ENCODE peak calls at places on chromosomes 4 and X, in eight cellular contexts. T, Q, L, I, F, D, S and A are unnamed samples.

GRCh38 chrX:132219343-132219768 is at the start of gene RAP2C:
- DNase-seq in S (peak; percentile 72), D (peak; percentile 38), F (peak; percentile 68), L (peak; percentile 76), I (peak; percentile 80), Q (peak; percentile 88), T (peak; percentile 66), A (no peak)

GRCh38 chrX:33726281-33727160 is 405.6 kb downstream of the FAM47A start:
- DNase-seq in I (no peak), Q (peak; percentile 59), D (no peak), F (no peak), T (no peak), S (no peak), L (no peak), A (no peak)

GRCh38 chr4:11628093-11628725 is 199.5 kb upstream of the HS3ST1 start:
- DNase-seq in F (peak; percentile 36), S (no peak), Q (no peak), D (no peak), L (no peak), T (no peak), I (no peak), A (no peak)

GRCh38 chr4:825969-826330 is at the start of gene CPLX1:
- DNase-seq in F (no peak), T (no peak), S (no peak), I (no peak), L (peak; percentile 41), D (no peak), Q (peak; percentile 76), A (no peak)

GRCh38 chr4:77095101-77095826 is 19.5 kb upstream of the CCNI start:
- DNase-seq in I (peak; percentile 64), D (peak; percentile 53), F (peak; percentile 67), Q (peak; percentile 91), L (peak; percentile 66), T (peak; percentile 69), S (peak; percentile 49), A (peak; percentile 40)

GRCh38 chr4:138405934-138406567 is 163.9 kb upstream of the SLC7A11 start:
- DNase-seq in Q (no peak), S (peak; percentile 75), T (peak; percentile 15), L (no peak), F (peak; percentile 77), I (no peak), D (no peak), A (peak; percentile 29)

GRCh38 chrX:119488749-119489148 is 20.5 kb downstream of the SLC25A5 start:
- DNase-seq in F (peak; percentile 65), I (peak; percentile 65), S (peak; percentile 59), T (peak; percentile 34), D (no peak), Q (peak; percentile 75), L (peak; percentile 69), A (no peak)

GRCh38 chr4:24598025-24598424 is 13.7 kb upstream of the DHX15 start:
- DNase-seq in T (no peak), L (peak; percentile 84), D (no peak), F (no peak), S (no peak), Q (no peak), I (no peak), A (no peak)

GRCh38 chr4:94766856-94767255 is 9.1 kb downstream of the BMPR1B start:
- DNase-seq in F (no peak), I (no peak), Q (no peak), T (no peak), D (no peak), L (no peak), S (peak; percentile 82), A (no peak)

GRCh38 chr4:77845929-77846328 is 16.7 kb upstream of the MRPL1 start:
- DNase-seq in F (no peak), D (no peak), S (no peak), Q (no peak), I (no peak), T (no peak), L (no peak), A (no peak)

GRCh38 chrX:40474205-40474626 is 106.6 kb upstream of the ATP6AP2 start:
- DNase-seq in D (no peak), L (peak; percentile 40), I (no peak), S (no peak), T (no peak), F (peak; percentile 7), Q (peak; percentile 98), A (no peak)

GRCh38 chr4:7189475-7190277 is 2.7 kb upstream of the SORCS2 start:
- DNase-seq in Q (peak; percentile 55), T (no peak), L (no peak), S (no peak), F (no peak), D (no peak), I (no peak), A (no peak)

GRCh38 chr4:27819261-27819660 is 958.6 kb downstream of the STIM2 start:
- DNase-seq in Q (no peak), I (no peak), T (no peak), L (no peak), D (no peak), F (no peak), S (peak; percentile 4), A (no peak)

GRCh38 chr4:112900416-112900815 is 149.0 kb upstream of the ANK2 start:
- DNase-seq in S (no peak), I (no peak), T (no peak), F (no peak), Q (no peak), D (no peak), L (no peak), A (no peak)

GRCh38 chrX:72102760-72103159 is 29.0 kb downstream of the RTL5 start:
- DNase-seq in Q (peak; percentile 22), S (no peak), I (no peak), D (no peak), L (no peak), T (no peak), F (no peak), A (no peak)

GRCh38 chr4:177070533-177070932 is 239.1 kb upstream of the NEIL3 start:
- DNase-seq in F (no peak), S (peak; percentile 27), D (no peak), L (no peak), I (no peak), Q (no peak), T (no peak), A (no peak)

GRCh38 chr4:8409271-8410065 is 31.1 kb downstream of the ACOX3 start:
- DNase-seq in D (no peak), S (peak; percentile 37), F (peak; percentile 18), Q (no peak), I (no peak), T (no peak), L (no peak), A (no peak)

GRCh38 chrX:155216940-155217450 is 735 bp downstream of the VBP1 start:
- DNase-seq in I (no peak), S (peak; percentile 11), T (peak; percentile 14), Q (peak; percentile 50), L (no peak), F (no peak), D (no peak), A (no peak)

GRCh38 chrX:63101879-63102620 is 249.1 kb downstream of the SPIN4 start:
- DNase-seq in L (no peak), D (no peak), Q (no peak), S (no peak), T (no peak), F (no peak), I (no peak), A (no peak)

GRCh38 chr4:48340276-48340904 is 939 bp upstream of the SLAIN2 start:
- DNase-seq in L (no peak), S (peak; percentile 80), F (peak; percentile 76), Q (peak; percentile 51), T (no peak), I (no peak), D (no peak), A (no peak)

GRCh38 chrX:63686878-63687714 is 97.9 kb downstream of the ARHGEF9 start:
- DNase-seq in S (peak; percentile 77), I (peak; percentile 14), L (peak; percentile 17), D (no peak), Q (peak; percentile 57), F (peak; percentile 60), T (peak; percentile 19), A (peak; percentile 5)

GRCh38 chrX:71622347-71623104 is 4.2 kb upstream of the CXCR3 start:
- DNase-seq in L (peak; percentile 45), D (peak; percentile 25), Q (peak; percentile 88), S (peak; percentile 56), I (peak; percentile 78), F (peak; percentile 77), T (peak; percentile 64), A (no peak)

GRCh38 chr4:169225058-169225751 is 45.6 kb downstream of the SH3RF1 start:
- DNase-seq in L (peak; percentile 11), F (peak; percentile 97), I (no peak), Q (no peak), S (peak; percentile 98), T (no peak), D (no peak), A (peak; percentile 35)

DNA sequence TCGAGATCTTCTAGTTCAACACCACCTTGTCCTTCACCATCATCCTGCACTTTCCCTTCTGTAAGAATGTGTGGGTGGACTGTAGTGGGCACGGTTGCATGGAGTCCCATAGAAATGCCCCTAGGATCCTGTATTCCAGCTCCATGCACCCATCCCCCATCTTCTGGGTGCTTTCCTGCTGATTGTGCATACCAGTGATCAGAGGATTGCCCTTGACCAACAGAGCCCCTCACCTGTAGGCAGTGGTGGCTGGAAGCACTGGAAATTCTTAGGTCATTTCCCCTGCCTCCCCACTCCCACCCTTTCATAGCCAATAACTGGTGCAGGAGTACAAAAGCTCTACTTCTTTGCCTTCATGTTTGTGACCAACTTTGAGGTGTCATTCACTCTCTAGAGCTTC is 213.4 kb upstream of the ARSJ start:
- DNase-seq in T (no peak), F (no peak), S (no peak), D (no peak), Q (no peak), I (no peak), L (no peak), A (no peak)
- TF ChIP-seq CTCF in T (no peak), F (no peak), S (no peak), D (no peak), Q (no peak), I (no peak), L (no peak), A (no peak)

GRCh38 chr4:139692300-139693012 is 26.8 kb downstream of the MGST2 start:
- DNase-seq in S (no peak), T (no peak), F (no peak), D (no peak), I (peak; percentile 54), Q (peak; percentile 75), L (peak; percentile 2), A (no peak)
- TF ChIP-seq CTCF in S (peak; percentile 5), T (no peak), F (peak; percentile 34), D (no peak), I (peak; percentile 56), Q (peak; percentile 65), L (no peak), A (peak; percentile 37)

GRCh38 chr4:97720869-97721432 is 422.3 kb downstream of the STPG2 start:
- DNase-seq in I (no peak), D (no peak), F (peak; percentile 70), Q (no peak), S (peak; percentile 23), T (no peak), L (peak; percentile 2), A (no peak)
- TF ChIP-seq CTCF in I (no peak), D (no peak), F (peak; percentile 41), Q (peak; percentile 73), S (peak; percentile 17), T (peak; percentile 18), L (no peak), A (no peak)

GRCh38 chr4:73018595-73018994 is 50.9 kb downstream of the COX18 start:
- DNase-seq in D (no peak), F (no peak), L (no peak), T (no peak), Q (no peak), I (no peak), S (no peak), A (no peak)

GRCh38 chr4:73019462-73020047 is 50.0 kb downstream of the COX18 start:
- DNase-seq in Q (no peak), I (no peak), T (peak; percentile 30), S (peak; percentile 58), D (no peak), F (peak; percentile 74), L (peak; percentile 14), A (no peak)

GRCh38 chr4:73021634-73022033 is 47.9 kb downstream of the COX18 start:
- DNase-seq in F (peak; percentile 79), D (no peak), T (peak; percentile 42), S (peak; percentile 51), L (peak; percentile 4), I (no peak), Q (no peak), A (peak; percentile 13)
- TF ChIP-seq CTCF in F (peak; percentile 53), D (no peak), T (peak; percentile 30), S (peak; percentile 27), L (no peak), I (no peak), Q (peak; percentile 83), A (peak; percentile 39)